ENCODE peak calls at places on chromosomes 3 and 15, in seven cellular contexts. D is fibroblast of pulmonary artery, K is HFF-Myc, Z is lower lobe of right lung, Y is AG09309, C is kidney epithelial cell, X is heart left ventricle. W is an unnamed sample.

GRCh38 chr15:80977627-80978036 is 12.0 kb downstream of the MESD start:
- DNase-seq in D (peak; percentile 56), K (no peak), Z (peak; percentile 74), Y (no peak), C (no peak), X (peak; percentile 58), W (peak; percentile 62)

GRCh38 chr15:39417351-39417750 is 163.5 kb upstream of the THBS1 start:
- DNase-seq in D (no peak), K (no peak), Z (no peak), Y (no peak), C (no peak), X (no peak), W (no peak)

GRCh38 chr3:182258538-182259177 is 534.6 kb upstream of the ATP11B start:
- DNase-seq in D (peak; percentile 42), K (no peak), Z (no peak), Y (no peak), C (peak; percentile 28), X (no peak), W (peak; percentile 35)

GRCh38 chr3:39639344-39640236 is 169.8 kb upstream of the MYRIP start:
- DNase-seq in D (peak; percentile 93), K (peak; percentile 72), Z (no peak), Y (peak; percentile 81), C (peak; percentile 93), X (no peak), W (peak; percentile 94)

GRCh38 chr3:24135280-24135679 is 190.2 kb downstream of the NR1D2 start:
- DNase-seq in D (peak; percentile 21), K (no peak), Z (no peak), Y (no peak), C (no peak), X (no peak), W (no peak)

GRCh38 chr3:48426944-48427629 is 2.8 kb downstream of the PLXNB1 start:
- DNase-seq in D (no peak), K (no peak), Z (no peak), Y (no peak), C (no peak), X (no peak), W (no peak)

GRCh38 chr15:48190932-48191573 is 412 bp upstream of the CTXN2 start:
- DNase-seq in D (peak; percentile 78), K (peak; percentile 20), Z (peak; percentile 65), Y (no peak), C (no peak), X (peak; percentile 61), W (peak; percentile 45)

GRCh38 chr3:58531956-58532355 is 5.0 kb downstream of the ACOX2 start:
- DNase-seq in D (no peak), K (no peak), Z (no peak), Y (no peak), C (no peak), X (no peak), W (peak; percentile 42)

GRCh38 chr3:134956844-134957243 is 161.8 kb downstream of the EPHB1 start:
- DNase-seq in D (no peak), K (no peak), Z (no peak), Y (no peak), C (no peak), X (no peak), W (no peak)

GRCh38 chr15:33242165-33242564 is 47.7 kb upstream of the FMN1 start:
- DNase-seq in D (peak; percentile 15), K (no peak), Z (no peak), Y (peak; percentile 18), C (peak; percentile 99), X (no peak), W (no peak)

GRCh38 chr3:188689101-188689574 is 482.6 kb upstream of the TPRG1 start:
- DNase-seq in D (peak; percentile 96), K (no peak), Z (no peak), Y (peak; percentile 71), C (no peak), X (no peak), W (no peak)

GRCh38 chr3:118804959-118805358 is 229.7 kb downstream of the IGSF11 start:
- DNase-seq in D (no peak), K (no peak), Z (no peak), Y (no peak), C (no peak), X (no peak), W (no peak)

GRCh38 chr3:61600195-61600594 is 38.8 kb downstream of the PTPRG start:
- DNase-seq in D (peak; percentile 32), K (no peak), Z (no peak), Y (no peak), C (no peak), X (no peak), W (no peak)

GRCh38 chr15:87942316-87942715 is 314.2 kb downstream of the NTRK3 start:
- DNase-seq in D (no peak), K (no peak), Z (no peak), Y (no peak), C (no peak), X (no peak), W (no peak)

GRCh38 chr15:87941606-87942005 is 314.9 kb downstream of the NTRK3 start:
- DNase-seq in D (no peak), K (no peak), Z (no peak), Y (no peak), C (no peak), X (no peak), W (no peak)

GRCh38 chr15:87944051-87944450 is 312.5 kb downstream of the NTRK3 start:
- DNase-seq in D (no peak), K (no peak), Z (no peak), Y (no peak), C (no peak), X (no peak), W (no peak)

GRCh38 chr15:87944687-87945086 is 311.9 kb downstream of the NTRK3 start:
- DNase-seq in D (no peak), K (no peak), Z (no peak), Y (no peak), C (no peak), X (peak; percentile 44), W (no peak)

GRCh38 chr15:87943629-87944028 is 312.9 kb downstream of the NTRK3 start:
- DNase-seq in D (no peak), K (no peak), Z (no peak), Y (no peak), C (no peak), X (no peak), W (no peak)
- TF ChIP-seq CTCF in D (no peak), K (no peak), Z (no peak), Y (no peak), C (no peak), X (no peak), W (no peak)

GRCh38 chr15:100337422-100338044 is 4.2 kb downstream of the ADAMTS17 start:
- DNase-seq in D (no peak), K (no peak), Z (no peak), Y (no peak), C (no peak), X (no peak), W (no peak)

GRCh38 chr15:100336061-100336460 is 5.7 kb downstream of the ADAMTS17 start:
- DNase-seq in D (no peak), K (no peak), Z (no peak), Y (no peak), C (no peak), X (no peak), W (no peak)

GRCh38 chr15:100338971-100339444 is 2.8 kb downstream of the ADAMTS17 start:
- DNase-seq in D (peak; percentile 89), K (peak; percentile 27), Z (no peak), Y (peak; percentile 32), C (peak; percentile 37), X (peak; percentile 47), W (peak; percentile 85)

GRCh38 chr15:100339999-100340398 is 1.8 kb downstream of the ADAMTS17 start:
- DNase-seq in D (no peak), K (no peak), Z (no peak), Y (no peak), C (no peak), X (no peak), W (no peak)

GRCh38 chr15:100338247-100338646 is 3.5 kb downstream of the ADAMTS17 start:
- DNase-seq in D (no peak), K (no peak), Z (no peak), Y (no peak), C (no peak), X (no peak), W (no peak)
- TF ChIP-seq CTCF in D (no peak), K (no peak), Z (no peak), Y (no peak), C (no peak), X (no peak), W (no peak)

DNA sequence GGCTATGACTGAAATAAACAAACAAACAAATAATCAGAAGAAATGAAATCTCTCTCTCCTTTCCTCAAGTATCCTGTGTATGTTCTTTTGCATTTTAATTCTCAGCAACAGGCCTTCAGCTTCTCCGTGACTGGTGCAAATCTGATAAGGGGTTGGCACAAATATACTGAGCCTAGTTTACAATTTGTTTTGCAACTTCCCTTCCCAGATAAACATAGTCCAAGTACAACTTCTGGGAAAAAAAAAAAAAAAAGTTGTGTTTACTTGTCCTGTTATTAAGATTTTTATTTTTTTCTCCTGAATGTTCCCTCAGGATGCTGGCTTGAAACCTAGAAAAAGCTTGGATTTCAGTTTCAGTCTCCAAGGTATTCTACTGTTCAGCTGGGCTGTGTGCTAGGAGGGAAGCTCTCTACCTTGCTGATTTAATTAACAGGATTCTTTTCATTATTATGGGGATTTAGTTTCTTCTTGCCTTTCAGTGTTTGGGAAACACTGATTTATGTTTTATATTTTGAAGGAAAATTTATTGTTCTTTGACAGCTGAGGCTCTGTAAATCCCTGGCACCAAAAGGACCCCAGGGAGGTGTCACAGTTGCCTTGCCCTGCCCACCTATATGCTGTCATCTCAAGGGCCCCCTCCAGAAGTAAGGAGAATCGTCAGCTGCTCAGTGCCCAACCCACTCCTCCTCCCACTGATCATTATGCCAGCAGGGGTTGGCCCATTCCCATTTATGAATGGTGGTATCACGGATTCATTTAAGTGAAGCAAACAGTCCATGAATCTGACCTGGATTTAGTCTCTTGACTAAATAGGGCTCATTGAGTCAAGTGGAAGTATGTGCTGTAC is 185.2 kb downstream of the MEIS2 start:
- DNase-seq in D (peak; percentile 92), K (no peak), Z (no peak), Y (no peak), C (no peak), X (no peak), W (no peak)
- TF ChIP-seq CTCF in D (no peak), K (no peak), Z (no peak), Y (no peak), C (no peak), X (no peak), W (no peak)

GRCh38 chr3:197181751-197182150 is 116.7 kb downstream of the DLG1 start:
- DNase-seq in D (peak; percentile 92), K (no peak), Z (peak; percentile 59), Y (no peak), C (no peak), X (peak; percentile 50), W (peak; percentile 87)
- TF ChIP-seq CTCF in D (no peak), K (no peak), Z (no peak), Y (no peak), C (no peak), X (no peak), W (no peak)